ENCODE peak calls at places on chromosomes 2 and 18, in nine cellular contexts. S, W, V, D, Y, A, K, F and N are unnamed samples.

GRCh38 chr2:98777076-98777475 is 46.1 kb upstream of the MGAT4A start:
- DNase-seq in W (no peak), F (no peak), S (no peak), Y (no peak), V (no peak), A (no peak), K (no peak), D (no peak), N (no peak)

GRCh38 chr2:84495539-84496146 is 20.7 kb upstream of the DNAH6 start:
- DNase-seq in V (no peak), S (no peak), Y (no peak), W (no peak), A (no peak), D (peak; percentile 85), K (peak; percentile 78), F (peak; percentile 68), N (no peak)

GRCh38 chr18:13589943-13590342 is 136.4 kb downstream of the FAM210A start:
- DNase-seq in V (no peak), W (no peak), D (no peak), S (no peak), F (no peak), A (no peak), K (no peak), Y (no peak), N (no peak)

GRCh38 chr18:5556317-5556974 is 12.6 kb upstream of the EPB41L3 start:
- DNase-seq in S (no peak), D (peak; percentile 70), V (no peak), A (peak; percentile 49), K (peak; percentile 67), F (peak; percentile 53), W (no peak), Y (no peak), N (no peak)

GRCh38 chr2:132547089-132547687 is 122.8 kb downstream of the LYPD1 start:
- DNase-seq in D (peak; percentile 82), Y (peak; percentile 31), S (peak; percentile 89), K (peak; percentile 85), W (no peak), A (peak; percentile 33), F (peak; percentile 84), V (no peak), N (peak; percentile 68)

GRCh38 chr2:55422876-55423275 is 3.2 kb upstream of the CCDC88A start:
- DNase-seq in S (no peak), A (no peak), D (no peak), K (no peak), W (no peak), V (no peak), F (no peak), Y (no peak), N (no peak)

GRCh38 chr2:224875870-224876269 is 159.7 kb upstream of the CCDC195 start:
- DNase-seq in A (no peak), W (no peak), Y (no peak), F (no peak), K (no peak), V (no peak), D (no peak), S (no peak), N (no peak)

GRCh38 chr2:56082665-56083064 is 101.1 kb upstream of the CCDC85A start:
- DNase-seq in F (no peak), K (no peak), W (no peak), Y (no peak), V (no peak), S (no peak), D (no peak), A (no peak), N (no peak)

GRCh38 chr2:105796791-105797190 is 52.1 kb downstream of the NCK2 start:
- DNase-seq in V (no peak), Y (no peak), D (no peak), K (no peak), S (no peak), A (no peak), W (no peak), F (no peak), N (no peak)

GRCh38 chr2:211144078-211144477 is 587.7 kb downstream of the CPS1 start:
- DNase-seq in K (peak; percentile 5), W (no peak), D (peak; percentile 84), V (no peak), F (no peak), A (no peak), Y (no peak), S (no peak), N (no peak)

GRCh38 chr2:172710584-172711024 is 25.0 kb upstream of the RAPGEF4 start:
- DNase-seq in Y (no peak), A (no peak), S (peak; percentile 75), W (no peak), F (peak; percentile 17), K (peak; percentile 95), V (peak; percentile 60), D (peak; percentile 56), N (no peak)

GRCh38 chr2:85064927-85065630 is 68.1 kb upstream of the TCF7L1 start:
- DNase-seq in Y (no peak), A (no peak), W (no peak), S (peak; percentile 84), K (no peak), F (no peak), D (no peak), V (no peak), N (no peak)

GRCh38 chr2:6470518-6470917 is 395.2 kb downstream of the CMPK2 start:
- DNase-seq in K (no peak), S (no peak), F (no peak), D (no peak), W (no peak), Y (no peak), A (no peak), V (no peak), N (no peak)

GRCh38 chr2:171200469-171200868 is 39.8 kb upstream of the TLK1 start:
- DNase-seq in V (no peak), S (no peak), K (no peak), A (no peak), W (no peak), F (no peak), Y (no peak), D (no peak), N (no peak)

GRCh38 chr2:174051741-174052638 is 86.8 kb upstream of the SP3 start:
- DNase-seq in D (peak; percentile 82), S (peak; percentile 81), V (no peak), W (no peak), Y (no peak), K (peak; percentile 83), A (no peak), F (no peak), N (no peak)

GRCh38 chr2:77434880-77435279 is 87.3 kb downstream of the LRRTM4 start:
- DNase-seq in F (no peak), V (no peak), Y (no peak), A (no peak), K (no peak), W (no peak), S (no peak), D (no peak), N (no peak)

GRCh38 chr18:24018299-24018910 is 3.9 kb downstream of the TTC39C start:
- DNase-seq in W (no peak), D (no peak), S (no peak), V (no peak), K (no peak), A (no peak), Y (no peak), F (no peak), N (no peak)

GRCh38 chr18:24014986-24015896 is 687 bp downstream of the TTC39C start:
- DNase-seq in Y (peak; percentile 37), S (peak; percentile 82), A (peak; percentile 51), F (peak; percentile 20), K (peak; percentile 76), D (peak; percentile 80), W (no peak), V (peak; percentile 74), N (peak; percentile 79)

GRCh38 chr18:24015897-24016631 is 1.5 kb downstream of the TTC39C start:
- DNase-seq in Y (no peak), K (no peak), A (no peak), D (no peak), W (no peak), F (no peak), S (no peak), V (no peak), N (no peak)

GRCh38 chr18:24014062-24014985 is at the start of gene TTC39C:
- DNase-seq in F (peak; percentile 34), S (peak; percentile 82), D (peak; percentile 86), Y (peak; percentile 69), A (peak; percentile 76), W (peak; percentile 71), V (peak; percentile 88), K (peak; percentile 71), N (peak; percentile 84)

DNA sequence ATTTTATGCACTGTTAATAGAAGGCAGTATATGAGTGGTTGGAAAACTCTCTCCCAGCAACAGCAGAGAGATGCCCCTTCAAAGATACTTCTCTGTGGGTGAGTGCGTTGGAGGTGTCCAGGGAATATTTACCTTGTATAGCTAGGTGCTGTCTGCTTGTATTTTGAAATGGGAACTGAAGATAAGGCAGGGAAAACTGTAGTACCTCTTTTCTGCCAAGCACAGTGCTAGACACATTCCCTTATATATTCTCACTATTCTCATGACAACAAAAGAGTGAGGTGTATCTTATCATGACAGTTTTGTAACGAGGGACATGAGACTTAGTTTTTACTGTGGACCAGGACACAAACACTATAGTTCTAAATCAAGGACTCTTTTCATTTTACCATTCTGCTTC is 2.1 kb downstream of the TTC39C start:
- DNase-seq in K (no peak), W (no peak), A (no peak), D (no peak), F (no peak), Y (no peak), V (no peak), S (no peak), N (no peak)
- H3K4me3 ChIP-seq in K (no peak overlapping the region), W (no peak overlapping the region), A (no peak overlapping the region), D (no peak overlapping the region), F (no peak overlapping the region), Y (no peak overlapping the region), V (peak overlapping the region; percentile 72), S (no peak overlapping the region), N (no peak overlapping the region)

GRCh38 chr2:60536716-60537115 is 16.7 kb downstream of the BCL11A start:
- DNase-seq in D (peak; percentile 32), Y (no peak), K (no peak), V (no peak), F (no peak), S (no peak), A (no peak), W (no peak), N (no peak)
- H3K27ac ChIP-seq in D (no peak overlapping the region), Y (peak overlapping the region; percentile 79), K (no peak overlapping the region), V (no peak overlapping the region), F (no peak overlapping the region), S (no peak overlapping the region), A (no peak overlapping the region), W (no peak overlapping the region), N (no peak overlapping the region)

GRCh38 chr2:109582928-109583895 is 30.6 kb downstream of the SEPTIN10 start:
- DNase-seq in Y (no peak), W (no peak), D (peak; percentile 71), S (no peak), V (no peak), A (no peak), K (peak; percentile 3), F (no peak), N (no peak)
- TF ChIP-seq CTCF in Y (no peak), W (no peak), D (peak; percentile 36), S (peak; percentile 54), V (no peak), A (no peak), K (no peak), F (no peak), N (no peak)

DNA sequence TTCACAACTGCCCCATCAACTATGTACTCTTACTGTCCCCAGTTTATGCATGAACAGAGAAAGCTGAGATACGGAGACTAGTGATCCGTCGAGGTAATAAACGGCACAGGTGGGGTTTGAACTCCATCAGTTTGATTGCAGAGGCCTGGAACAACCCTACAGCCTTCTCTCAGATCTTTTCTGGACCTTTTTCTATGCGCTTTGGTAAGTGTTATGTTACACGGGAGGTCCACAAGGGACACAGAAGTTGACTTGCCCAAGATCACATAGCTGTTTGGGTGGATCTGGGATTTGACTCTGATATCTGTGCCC is 1.1 kb upstream of the DNPEP start:
- DNase-seq in V (no peak), K (no peak), S (no peak), F (no peak), A (no peak), D (no peak), Y (no peak), W (no peak), N (no peak)
- H3K4me3 ChIP-seq in V (peak overlapping the region; percentile 42), K (peak overlapping the region; percentile 25), S (peak overlapping the region; percentile 73), F (peak overlapping the region; percentile 76), A (peak overlapping the region; percentile 86), D (peak overlapping the region; percentile 18), Y (peak overlapping the region; percentile 94), W (peak overlapping the region; percentile 31), N (peak overlapping the region; percentile 98)